ENCODE peak calls at places on chromosome 1, in six cellular contexts. E is dorsolateral prefrontal cortex, M is neuronal stem cell, K is lung, B is Peyer's patch, J is uterus. Q is an unnamed sample.

GRCh38 chr1:167935252-167936067 is 1.0 kb upstream of the DCAF6 start:
- DNase-seq in E (no peak), M (no peak), K (no peak), B (no peak), J (peak), Q (peak)

GRCh38 chr1:43766818-43767525 is 59.6 kb downstream of the ST3GAL3 start:
- DNase-seq in E (no peak), M (no peak), K (no peak), B (no peak), J (no peak), Q (peak)

GRCh38 chr1:98045211-98046030 is 124.6 kb upstream of the DPYD start:
- DNase-seq in E (peak), M (no peak), K (no peak), B (no peak), J (no peak), Q (no peak)

GRCh38 chr1:30388386-30388785 is 335.0 kb downstream of the MATN1 start:
- DNase-seq in E (no peak), M (no peak), K (no peak), B (no peak), J (no peak), Q (no peak)

GRCh38 chr1:90305577-90305976 is 310.7 kb downstream of the ZNF326 start:
- DNase-seq in E (no peak), M (no peak), K (no peak), B (no peak), J (no peak), Q (no peak)

GRCh38 chr1:27598902-27599528 is 4.9 kb downstream of the AHDC1 start:
- DNase-seq in E (no peak), M (no peak), K (peak), B (no peak), J (peak), Q (no peak)

GRCh38 chr1:175511496-175511895 is 231.9 kb downstream of the TNR start:
- DNase-seq in E (no peak), M (no peak), K (no peak), B (no peak), J (no peak), Q (no peak)

GRCh38 chr1:168709407-168709891 is 19.6 kb downstream of the DPT start:
- DNase-seq in E (no peak), M (no peak), K (no peak), B (no peak), J (peak), Q (peak)

GRCh38 chr1:86914998-86915736 is 732 bp downstream of the HS2ST1 start:
- DNase-seq in E (peak), M (peak), K (peak), B (peak), J (peak), Q (peak)

GRCh38 chr1:170445096-170445495 is 86.9 kb upstream of the GORAB start:
- DNase-seq in E (no peak), M (no peak), K (no peak), B (no peak), J (no peak), Q (no peak)

GRCh38 chr1:48761986-48762385 is 14.7 kb downstream of the BEND5 start:
- DNase-seq in E (peak), M (no peak), K (no peak), B (no peak), J (no peak), Q (no peak)

GRCh38 chr1:87146538-87146937 is 182.1 kb upstream of the LMO4 start:
- DNase-seq in E (no peak), M (no peak), K (no peak), B (no peak), J (no peak), Q (no peak)

GRCh38 chr1:71086331-71086730 is 5.5 kb upstream of the ZRANB2 start:
- DNase-seq in E (no peak), M (no peak), K (no peak), B (no peak), J (no peak), Q (no peak)

GRCh38 chr1:36653850-36654249 is 171.1 kb upstream of the CSF3R start:
- DNase-seq in E (peak), M (no peak), K (peak), B (no peak), J (no peak), Q (no peak)

GRCh38 chr1:59556802-59557548 is 257.8 kb upstream of the HOOK1 start:
- DNase-seq in E (no peak), M (no peak), K (no peak), B (no peak), J (no peak), Q (peak)

GRCh38 chr1:81582467-81582986 is 218.2 kb upstream of the ADGRL2 start:
- DNase-seq in E (no peak), M (no peak), K (no peak), B (no peak), J (no peak), Q (no peak)

GRCh38 chr1:94992863-94993563 is 66.1 kb upstream of the CNN3 start:
- DNase-seq in E (no peak), M (no peak), K (no peak), B (no peak), J (no peak), Q (no peak)

GRCh38 chr1:2204384-2205190 is 10.0 kb upstream of the FAAP20 start:
- DNase-seq in E (no peak), M (peak), K (peak), B (no peak), J (peak), Q (no peak)

GRCh38 chr1:53842347-53842746 is 4.3 kb upstream of the NDC1 start:
- DNase-seq in E (no peak), M (no peak), K (no peak), B (no peak), J (no peak), Q (no peak)

GRCh38 chr1:59422921-59423575 is 126.2 kb downstream of the FGGY start:
- DNase-seq in E (peak), M (no peak), K (peak), B (peak), J (peak), Q (peak)

GRCh38 chr1:156463874-156464273 is 36.7 kb downstream of the MEF2D start:
- DNase-seq in E (no peak), M (no peak), K (no peak), B (no peak), J (peak), Q (no peak)

GRCh38 chr1:111989531-111990025 is at the start of gene KCND3:
- DNase-seq in E (no peak), M (peak), K (no peak), B (no peak), J (no peak), Q (peak)

GRCh38 chr1:247496581-247497285 is 38.8 kb upstream of the OR2B11 start:
- DNase-seq in E (no peak), M (no peak), K (no peak), B (no peak), J (no peak), Q (peak)

GRCh38 chr1:178964469-178965330 is 61.0 kb upstream of the FAM20B start:
- DNase-seq in E (no peak), M (no peak), K (no peak), B (no peak), J (no peak), Q (no peak)

GRCh38 chr1:11944358-11944981 is 10.0 kb downstream of the PLOD1 start:
- DNase-seq in E (no peak), M (peak), K (no peak), B (no peak), J (no peak), Q (no peak)

GRCh38 chr1:15617874-15618684 is 821 bp downstream of the DDI2 start:
- DNase-seq in E (no peak), M (no peak), K (no peak), B (peak), J (no peak), Q (peak)

GRCh38 chr1:26278835-26279597 is 870 bp upstream of the SH3BGRL3 start:
- DNase-seq in E (no peak), M (no peak), K (no peak), B (no peak), J (peak), Q (peak)

GRCh38 chr1:76948846-76949245 is 81.6 kb downstream of the ST6GALNAC5 start:
- DNase-seq in E (no peak), M (no peak), K (no peak), B (no peak), J (no peak), Q (no peak)

GRCh38 chr1:202592141-202592540 is 118.1 kb downstream of the SYT2 start:
- DNase-seq in E (no peak), M (no peak), K (no peak), B (no peak), J (no peak), Q (no peak)

GRCh38 chr1:245999697-246000637 is 507.1 kb downstream of the SMYD3 start:
- DNase-seq in E (no peak), M (no peak), K (no peak), B (no peak), J (no peak), Q (no peak)

GRCh38 chr1:89552481-89553194 is 28.0 kb downstream of the LRRC8B start:
- DNase-seq in E (no peak), M (no peak), K (no peak), B (peak), J (no peak), Q (peak)

GRCh38 chr1:244062136-244062535 is 11.1 kb downstream of the ZBTB18 start:
- DNase-seq in E (no peak), M (no peak), K (no peak), B (no peak), J (no peak), Q (no peak)

GRCh38 chr1:66003690-66004089 is 211.0 kb downstream of the PDE4B start:
- DNase-seq in E (no peak), M (no peak), K (no peak), B (no peak), J (no peak), Q (no peak)

DNA sequence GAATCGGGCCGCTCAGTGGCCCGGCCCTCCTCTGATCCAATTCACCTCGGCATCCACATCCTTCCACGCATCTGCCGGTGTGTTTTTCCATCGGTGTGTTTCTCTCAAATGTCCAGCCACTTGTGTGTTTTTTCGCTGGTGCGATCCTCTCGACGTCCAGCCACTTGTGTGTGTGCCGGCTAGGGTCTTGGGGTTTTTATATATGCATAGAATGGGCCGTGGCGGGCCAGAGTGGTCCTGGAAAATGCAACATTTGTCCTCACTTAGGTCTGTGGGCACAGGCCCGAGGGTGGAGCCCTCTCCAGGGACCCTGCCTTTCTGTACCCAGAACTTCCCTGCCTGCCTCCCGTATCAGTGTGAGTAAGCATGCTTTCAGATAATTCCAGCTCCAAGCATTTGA is 1106.4 kb downstream of the AMY1C start:
- DNase-seq in E (no peak), M (no peak), K (no peak), B (no peak), J (no peak), Q (no peak)
- H3K27ac ChIP-seq in E (no peak), M (no peak), K (no peak), B (no peak), J (no peak), Q (no peak)

GRCh38 chr1:44806025-44806703 is 987 bp downstream of the DYNLT4 start:
- DNase-seq in E (no peak), M (no peak), K (no peak), B (no peak), J (no peak), Q (no peak)
- H3K27ac ChIP-seq in E (peak), M (no peak), K (peak), B (peak), J (peak), Q (peak)

DNA sequence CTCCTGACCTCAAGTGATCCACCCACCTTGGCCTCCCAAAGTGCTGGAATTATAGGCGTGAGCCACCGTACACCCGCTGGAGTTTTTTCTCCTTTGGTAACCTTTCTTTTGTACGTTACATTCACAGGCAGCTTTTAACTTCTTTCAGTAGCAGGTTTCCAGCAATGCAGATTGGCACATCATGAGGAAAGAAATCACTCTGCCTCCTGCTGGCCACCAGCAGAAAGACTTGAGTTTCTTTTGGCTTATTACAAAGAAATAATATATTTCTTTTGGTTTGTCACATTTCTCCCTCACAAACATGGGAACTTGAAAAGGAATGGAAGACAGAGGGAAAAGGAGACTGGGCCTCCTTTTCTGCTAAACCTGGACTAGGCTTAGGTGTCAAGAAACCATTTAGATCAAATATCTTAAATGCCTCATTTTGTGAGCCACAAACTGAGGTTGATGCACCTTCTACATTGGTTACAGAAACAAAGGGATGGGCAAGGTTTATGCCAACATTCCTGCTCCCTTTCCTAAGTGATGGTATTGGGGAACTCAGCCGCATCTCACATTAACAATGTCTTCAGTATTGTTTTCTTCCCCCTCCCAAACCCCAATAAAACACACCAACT is 7.8 kb downstream of the ENSA start:
- DNase-seq in E (no peak), M (no peak), K (peak), B (peak), J (peak), Q (peak)
- H3K27ac ChIP-seq in E (peak), M (peak), K (peak), B (peak), J (peak), Q (peak)

GRCh38 chr1:235503333-235504121 is 725 bp downstream of the B3GALNT2 start:
- DNase-seq in E (peak), M (no peak), K (peak), B (peak), J (peak), Q (peak)
- H3K27ac ChIP-seq in E (peak), M (peak), K (peak), B (peak), J (peak), Q (peak)

DNA sequence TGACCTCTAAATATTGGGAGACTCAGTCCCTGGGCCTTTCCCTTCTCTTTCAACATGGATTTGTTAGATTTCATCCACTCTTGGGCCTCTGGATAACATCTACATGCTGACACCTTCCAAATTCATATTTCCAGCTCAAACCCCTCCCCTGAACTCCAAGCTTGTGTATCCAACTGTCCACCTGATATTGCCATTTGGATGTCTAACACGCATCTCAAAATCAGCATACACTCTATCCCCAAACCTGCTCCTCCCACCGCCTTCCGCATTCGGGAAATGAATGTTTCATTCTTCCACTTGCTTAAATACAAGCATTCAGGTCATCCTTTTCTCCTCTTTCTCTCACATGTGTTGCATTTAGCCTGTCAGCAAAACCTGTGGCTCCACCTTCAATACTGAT is 17.5 kb upstream of the KAZN start:
- DNase-seq in E (no peak), M (no peak), K (no peak), B (no peak), J (no peak), Q (no peak)
- H3K27ac ChIP-seq in E (no peak), M (no peak), K (no peak), B (no peak), J (no peak), Q (no peak)

DNA sequence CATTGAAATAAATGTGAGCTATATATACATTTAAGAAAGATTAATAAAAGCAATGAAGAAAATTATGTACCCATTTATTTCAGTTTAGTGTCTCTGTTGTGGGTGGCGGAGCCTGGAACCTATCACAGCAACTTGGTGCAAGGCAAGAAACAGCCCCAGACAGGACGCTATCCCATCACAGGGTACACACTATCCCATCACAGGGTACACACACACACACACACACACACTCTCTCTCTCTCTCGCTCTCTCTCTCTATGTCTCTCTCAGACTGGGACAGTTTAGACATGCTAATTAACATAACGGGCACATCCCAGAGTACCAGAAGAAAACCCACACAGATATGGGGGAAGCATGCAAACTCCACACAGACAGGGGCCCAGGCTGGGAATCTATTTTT is 6.5 kb upstream of the IL6R start:
- DNase-seq in E (no peak), M (no peak), K (no peak), B (no peak), J (no peak), Q (no peak)
- H3K27ac ChIP-seq in E (no peak), M (no peak), K (no peak), B (no peak), J (no peak), Q (no peak)

DNA sequence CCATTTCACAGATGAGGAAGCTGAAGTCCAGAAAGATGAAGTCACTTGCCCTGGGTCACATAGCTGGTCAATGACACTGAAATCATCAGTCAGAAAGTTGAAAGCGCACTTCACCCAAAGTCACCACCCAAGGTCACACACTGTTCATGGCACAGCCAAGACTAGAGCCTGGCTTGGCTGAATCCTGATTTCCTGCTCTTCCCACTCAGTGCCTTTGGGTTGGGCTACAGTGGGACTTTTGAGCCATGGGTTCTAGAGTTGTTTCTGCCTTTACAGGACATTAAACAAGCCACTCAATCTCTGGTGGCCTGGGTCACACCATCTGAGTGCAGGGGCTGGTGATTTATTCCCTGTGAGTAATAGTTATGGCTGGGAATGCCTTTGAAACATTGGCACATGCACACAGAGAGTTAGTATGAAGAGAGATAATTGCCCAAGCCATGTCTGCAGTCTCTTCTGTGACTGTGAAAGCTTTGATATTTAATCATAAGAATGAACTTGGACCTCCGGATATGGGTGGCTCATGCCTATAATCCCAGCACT is 15.9 kb upstream of the ARHGEF10L start:
- DNase-seq in E (no peak), M (no peak), K (no peak), B (no peak), J (no peak), Q (no peak)
- H3K27ac ChIP-seq in E (no peak), M (no peak), K (no peak), B (no peak), J (no peak), Q (no peak)

GRCh38 chr1:20184997-20185833 is 681 bp upstream of the UBXN10 start:
- DNase-seq in E (no peak), M (no peak), K (no peak), B (peak), J (no peak), Q (no peak)
- H3K27ac ChIP-seq in E (peak), M (no peak), K (no peak), B (peak), J (no peak), Q (no peak)

GRCh38 chr1:222654849-222655248 is 37.0 kb downstream of the MIA3 start:
- DNase-seq in E (no peak), M (no peak), K (no peak), B (peak), J (no peak), Q (peak)

GRCh38 chr1:222653178-222653827 is 35.4 kb downstream of the MIA3 start:
- DNase-seq in E (no peak), M (no peak), K (no peak), B (no peak), J (no peak), Q (no peak)

GRCh38 chr1:222652676-222653075 is 34.8 kb downstream of the MIA3 start:
- DNase-seq in E (no peak), M (no peak), K (no peak), B (no peak), J (no peak), Q (no peak)

GRCh38 chr1:222663535-222663934 is 45.6 kb downstream of the MIA3 start:
- DNase-seq in E (no peak), M (no peak), K (no peak), B (no peak), J (no peak), Q (no peak)

DNA sequence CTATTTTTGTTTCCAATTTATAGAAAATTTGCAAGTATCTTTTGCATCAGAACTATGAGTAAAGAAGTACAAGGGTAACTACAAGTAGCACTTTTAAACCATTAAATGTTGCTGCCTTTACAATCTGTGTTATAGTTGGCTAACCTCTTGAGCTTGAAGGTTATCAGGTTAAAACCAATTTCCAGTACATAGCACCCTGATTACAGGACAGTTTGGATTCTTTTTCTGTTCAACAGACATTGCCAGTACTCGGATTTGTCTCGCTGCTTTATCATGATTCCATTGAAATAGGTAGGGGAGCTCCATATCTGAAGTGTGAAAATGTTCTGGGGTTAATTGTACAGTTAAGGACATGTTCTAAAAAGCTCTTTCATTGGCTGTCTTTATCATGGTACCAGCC is 40.0 kb downstream of the MIA3 start:
- DNase-seq in E (no peak), M (no peak), K (no peak), B (no peak), J (no peak), Q (no peak)
- H3K27ac ChIP-seq in E (no peak), M (no peak), K (no peak), B (no peak), J (no peak), Q (no peak)